ENCODE peak calls at places on chromosomes 2 and 18, in eight cellular contexts. E is A549, N is IMR-90, M is HCT116, T is GM12878, R is K562, I is H1, O is HepG2. U is an unnamed sample.

GRCh38 chr2:84395819-84396218 is 63.3 kb downstream of the SUCLG1 start:
- DNase-seq in R (no peak), E (no peak), M (no peak), N (peak; percentile 82), I (no peak), T (no peak), O (no peak), U (no peak)

GRCh38 chr2:134163336-134163735 is 90.5 kb upstream of the MGAT5 start:
- DNase-seq in T (no peak), N (no peak), M (no peak), I (no peak), R (no peak), E (no peak), O (no peak), U (no peak)

GRCh38 chr18:1053654-1054315 is 149.1 kb downstream of the ADCYAP1 start:
- DNase-seq in R (no peak), E (no peak), N (no peak), O (no peak), M (no peak), T (no peak), I (no peak), U (no peak)

GRCh38 chr18:22594155-22594690 is 176.5 kb upstream of the CTAGE1 start:
- DNase-seq in I (no peak), R (no peak), M (no peak), T (no peak), N (no peak), O (no peak), E (no peak), U (no peak)

GRCh38 chr18:9838144-9838877 is 47.5 kb upstream of the TXNDC2 start:
- DNase-seq in O (no peak), M (peak; percentile 56), T (no peak), E (peak; percentile 33), I (peak; percentile 33), R (no peak), N (no peak), U (no peak)

GRCh38 chr18:36012891-36013290 is 40.4 kb downstream of the RMP24 start:
- DNase-seq in N (no peak), I (no peak), T (no peak), R (no peak), E (no peak), M (no peak), O (no peak), U (no peak)

GRCh38 chr2:84889332-84889731 is 8.4 kb upstream of the TRABD2A start:
- DNase-seq in E (no peak), M (no peak), R (no peak), N (no peak), O (no peak), I (no peak), T (no peak), U (no peak)

GRCh38 chr2:100425107-100425506 is 7.6 kb upstream of the CHST10 start:
- DNase-seq in I (no peak), N (no peak), R (no peak), E (no peak), O (no peak), M (no peak), T (no peak), U (no peak)

GRCh38 chr2:55809875-55810620 is 113.5 kb downstream of the EFEMP1 start:
- DNase-seq in E (peak; percentile 73), R (no peak), O (no peak), N (peak; percentile 19), I (no peak), T (no peak), M (no peak), U (no peak)

GRCh38 chr18:23897733-23898132 is 116.8 kb upstream of the TTC39C start:
- DNase-seq in I (no peak), T (no peak), O (no peak), R (no peak), M (no peak), N (no peak), E (no peak), U (no peak)

GRCh38 chr2:217997510-217997909 is 5.3 kb downstream of the TNS1 start:
- DNase-seq in M (no peak), I (no peak), T (no peak), E (no peak), O (no peak), N (no peak), R (no peak), U (no peak)

GRCh38 chr2:53770264-53770663 is 2.7 kb downstream of the CHAC2 start:
- DNase-seq in T (no peak), R (peak; percentile 35), N (no peak), E (peak; percentile 23), O (no peak), M (no peak), I (no peak), U (no peak)

GRCh38 chr2:222146488-222146887 is 152.3 kb downstream of the PAX3 start:
- DNase-seq in I (no peak), N (no peak), T (no peak), R (no peak), M (no peak), E (no peak), O (no peak), U (no peak)

GRCh38 chr2:183718246-183718645 is 594.0 kb downstream of the NUP35 start:
- DNase-seq in T (no peak), I (no peak), N (no peak), M (no peak), R (no peak), E (no peak), O (no peak), U (no peak)

GRCh38 chr2:12106440-12107080 is 360.1 kb downstream of the LPIN1 start:
- DNase-seq in T (no peak), N (peak; percentile 99), M (no peak), E (peak; percentile 63), O (no peak), I (no peak), R (peak; percentile 65), U (peak; percentile 21)

GRCh38 chr18:28147674-28148171 is 29.2 kb downstream of the CDH2 start:
- DNase-seq in R (no peak), T (no peak), O (peak; percentile 24), E (peak; percentile 21), I (no peak), M (no peak), N (peak; percentile 85), U (no peak)

GRCh38 chr2:212249451-212249850 is 289.2 kb downstream of the ERBB4 start:
- DNase-seq in I (no peak), E (peak; percentile 6), O (no peak), N (peak; percentile 39), T (no peak), M (no peak), R (no peak), U (no peak)

GRCh38 chr2:163692611-163693482 is 43.0 kb downstream of the FIGN start:
- DNase-seq in E (no peak), O (no peak), I (no peak), N (peak; percentile 54), R (no peak), T (no peak), M (no peak), U (no peak)

GRCh38 chr18:44507729-44508325 is 172.9 kb upstream of the SETBP1 start:
- DNase-seq in R (no peak), I (no peak), M (no peak), T (peak; percentile 32), N (no peak), E (no peak), O (no peak), U (no peak)

GRCh38 chr2:9138507-9139085 is 68.0 kb upstream of the ASAP2 start:
- DNase-seq in E (peak; percentile 61), I (no peak), O (no peak), T (no peak), R (peak; percentile 57), N (no peak), M (no peak), U (no peak)

DNA sequence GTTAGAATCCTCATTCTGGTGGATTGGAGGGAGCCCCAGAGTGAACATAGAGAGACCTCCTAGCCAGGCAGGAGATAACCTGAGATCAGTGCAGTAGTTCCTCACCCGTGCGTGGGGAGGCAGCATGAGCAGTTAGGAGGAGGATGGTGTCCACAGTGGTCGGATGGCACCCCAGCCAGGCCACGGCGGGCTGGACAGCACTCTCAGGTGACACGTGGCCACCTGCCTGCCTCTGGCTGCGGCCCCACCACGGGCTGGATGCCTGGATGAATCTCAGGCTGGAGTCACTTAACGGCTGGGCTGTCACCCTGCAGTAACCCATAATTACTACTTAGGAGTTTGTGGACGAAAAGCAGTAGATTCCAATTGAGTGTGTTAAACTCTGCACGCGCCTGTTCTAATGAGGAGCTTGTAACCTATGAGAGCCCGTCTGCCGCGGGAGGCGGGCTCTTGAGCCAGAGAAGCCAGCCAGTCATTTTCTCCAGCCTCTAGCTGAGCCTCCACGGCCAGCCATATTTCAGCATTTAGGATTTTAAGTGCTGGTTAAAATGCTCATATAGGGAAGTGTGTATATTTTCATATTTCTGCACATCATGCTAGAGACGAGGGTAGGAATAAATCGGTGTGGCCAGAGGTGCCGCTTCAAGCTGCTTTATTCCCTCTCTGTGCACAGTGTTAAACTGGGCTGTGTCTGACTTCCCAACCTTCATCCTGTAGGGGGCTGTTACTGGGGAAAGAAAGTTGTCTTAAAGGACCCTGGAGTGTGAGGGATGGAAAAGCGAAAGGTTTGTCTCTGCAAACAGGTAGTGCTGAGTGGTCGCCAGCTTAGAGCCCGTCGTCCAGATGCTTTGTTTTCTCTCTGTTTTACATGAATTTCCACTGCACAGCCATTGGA is 144.0 kb downstream of the GLI2 start:
- DNase-seq in E (no peak), I (no peak), O (no peak), T (no peak), M (no peak), N (no peak), R (no peak), U (no peak)
- TF ChIP-seq RAD21 in E (no peak), I (no peak), O (no peak), T (no peak), M (no peak), N (no peak), R (peak; percentile 37), U (no peak)

GRCh38 chr2:200625317-200625716 is 39.5 kb downstream of the AOX1 start:
- DNase-seq in I (no peak), R (no peak), O (peak; percentile 32), E (no peak), M (no peak), T (no peak), N (peak; percentile 29), U (no peak)
- TF ChIP-seq RAD21 in I (no peak), R (no peak), O (no peak), E (no peak), M (no peak), T (no peak), N (no peak), U (no peak)

GRCh38 chr2:186059096-186059495 is 320.5 kb downstream of the FSIP2 start:
- DNase-seq in N (peak; percentile 27), O (no peak), I (no peak), T (no peak), R (no peak), E (no peak), M (no peak), U (no peak)
- TF ChIP-seq RAD21 in N (no peak), O (no peak), I (no peak), T (no peak), R (no peak), E (no peak), M (no peak), U (no peak)

GRCh38 chr2:29015701-29016470 is 34.8 kb downstream of the TOGARAM2 start:
- DNase-seq in N (no peak), M (no peak), T (no peak), O (no peak), I (no peak), E (no peak), R (no peak), U (no peak)
- TF ChIP-seq RAD21 in N (no peak), M (no peak), T (no peak), O (no peak), I (no peak), E (no peak), R (no peak), U (no peak)